ENCODE peak calls at places on chromosomes 1 and 21, in nine cellular contexts. D is ovary, C is sigmoid colon, W is SK-N-SH, Z is H1, M is tibial nerve, J is A549, Y is transverse colon, T is upper lobe of left lung. O is an unnamed sample.

GRCh38 chr1:166974647-166975345 is 544 bp downstream of the ILDR2 start:
- DNase-seq in W (no peak), C (no peak), J (no peak), D (no peak), Z (no peak), T (no peak), Y (no peak), M (no peak), O (no peak)

GRCh38 chr1:160911441-160911840 is 26.5 kb upstream of the ITLN1 start:
- DNase-seq in W (no peak), D (no peak), J (no peak), T (no peak), Y (no peak), M (no peak), C (no peak), Z (no peak), O (peak)

GRCh38 chr1:27598288-27598687 is 5.7 kb downstream of the AHDC1 start:
- DNase-seq in W (peak), D (peak), M (no peak), T (no peak), Y (no peak), Z (no peak), J (no peak), C (peak), O (no peak)

GRCh38 chr1:204731509-204731908 is 46.0 kb upstream of the LRRN2 start:
- DNase-seq in W (no peak), J (no peak), M (no peak), C (no peak), Y (no peak), Z (peak), D (no peak), T (peak), O (no peak)

GRCh38 chr1:227921461-227922185 is 26.1 kb downstream of the WNT9A start:
- DNase-seq in Z (no peak), M (no peak), W (no peak), J (no peak), C (no peak), T (peak), Y (no peak), D (no peak), O (no peak)

GRCh38 chr1:99587008-99587407 is 58.9 kb upstream of the PALMD start:
- DNase-seq in T (no peak), J (no peak), W (no peak), D (no peak), Z (no peak), Y (no peak), M (no peak), C (no peak), O (no peak)

GRCh38 chr1:53586765-53587164 is 127.6 kb downstream of the DMRTB1 start:
- DNase-seq in D (no peak), W (peak), J (no peak), M (no peak), T (no peak), C (peak), Y (no peak), Z (no peak), O (peak)

GRCh38 chr1:203546274-203546673 is 52.3 kb downstream of the OPTC start:
- DNase-seq in T (no peak), J (no peak), D (no peak), Y (no peak), Z (no peak), M (no peak), C (no peak), W (no peak), O (no peak)

GRCh38 chr1:24966724-24967346 is 36.8 kb upstream of the RUNX3 start:
- DNase-seq in Y (no peak), D (no peak), M (no peak), T (no peak), C (peak), J (peak), Z (no peak), W (no peak), O (no peak)

GRCh38 chr21:32278068-32278467 is 781 bp downstream of the MIS18A start:
- DNase-seq in C (no peak), W (peak), Z (no peak), J (no peak), M (no peak), T (no peak), Y (no peak), D (no peak), O (no peak)

GRCh38 chr21:34243562-34243961 is 120.2 kb upstream of the KCNE2 start:
- DNase-seq in W (peak), M (no peak), J (no peak), Z (peak), Y (peak), T (no peak), C (no peak), D (no peak), O (peak)

GRCh38 chr21:14916676-14917141 is 148.1 kb downstream of the NRIP1 start:
- DNase-seq in Y (peak), C (no peak), M (no peak), T (no peak), W (no peak), D (no peak), Z (no peak), J (no peak), O (no peak)

GRCh38 chr1:15056515-15057285 is 96.8 kb upstream of the TMEM51 start:
- DNase-seq in M (no peak), D (no peak), Y (no peak), C (no peak), T (no peak), J (no peak), W (peak), Z (no peak), O (no peak)

GRCh38 chr1:215551806-215552205 is 15.3 kb upstream of the KCTD3 start:
- DNase-seq in T (no peak), D (no peak), Z (no peak), Y (no peak), M (no peak), W (no peak), J (no peak), C (no peak), O (no peak)

GRCh38 chr1:161905269-161905884 is 118.3 kb downstream of the OLFML2B start:
- DNase-seq in Y (peak), C (no peak), T (no peak), D (no peak), Z (no peak), M (no peak), J (peak), W (peak), O (peak)

GRCh38 chr21:32055305-32055704 is 182.5 kb downstream of the HUNK start:
- DNase-seq in Y (no peak), M (no peak), D (no peak), Z (no peak), T (no peak), W (no peak), J (no peak), C (no peak), O (no peak)

GRCh38 chr1:64956733-64957441 is 9.5 kb downstream of the JAK1 start:
- DNase-seq in Z (no peak), M (no peak), W (no peak), Y (no peak), J (no peak), D (no peak), T (no peak), C (no peak), O (no peak)

GRCh38 chr1:46166521-46167462 is 8.1 kb upstream of the TSPAN1 start:
- DNase-seq in J (no peak), M (no peak), T (peak), D (peak), Y (no peak), W (peak), C (peak), Z (peak), O (peak)

GRCh38 chr21:38533887-38534286 is 35.6 kb upstream of the ERG start:
- DNase-seq in C (no peak), M (no peak), D (no peak), Y (no peak), J (no peak), W (no peak), Z (no peak), T (no peak), O (no peak)

GRCh38 chr1:152162826-152163463 is 3.9 kb upstream of the RPTN start:
- DNase-seq in W (no peak), Z (no peak), C (no peak), M (no peak), J (peak), Y (no peak), D (no peak), T (no peak), O (no peak)

GRCh38 chr21:14814282-14814681 is 250.5 kb downstream of the NRIP1 start:
- DNase-seq in C (no peak), M (no peak), Y (no peak), T (no peak), W (no peak), D (no peak), J (no peak), Z (no peak), O (no peak)

GRCh38 chr1:11069233-11069950 is 9.6 kb upstream of the SRM start:
- DNase-seq in T (no peak), C (peak), Y (no peak), D (peak), Z (no peak), J (no peak), M (no peak), W (no peak), O (no peak)

GRCh38 chr1:182671779-182672486 is 12.5 kb downstream of the RGS8 start:
- DNase-seq in W (peak), J (no peak), Y (no peak), Z (no peak), T (peak), C (no peak), D (no peak), M (no peak), O (no peak)

GRCh38 chr1:202126426-202126825 is 3.7 kb downstream of the GPR37L1 start:
- DNase-seq in Z (no peak), D (no peak), M (no peak), Y (no peak), J (no peak), T (no peak), C (no peak), W (no peak), O (no peak)

GRCh38 chr1:52348704-52349301 is 17.2 kb downstream of the CC2D1B start:
- DNase-seq in Z (peak), T (no peak), W (peak), C (no peak), M (no peak), Y (no peak), J (no peak), D (no peak), O (no peak)

GRCh38 chr1:30312226-30312625 is 411.2 kb downstream of the MATN1 start:
- DNase-seq in D (no peak), W (no peak), Y (no peak), T (no peak), C (peak), J (no peak), M (no peak), Z (peak), O (peak)

GRCh38 chr1:108704501-108704900 is 8.2 kb upstream of the FNDC7 start:
- DNase-seq in M (no peak), D (no peak), C (no peak), J (peak), Y (no peak), W (no peak), Z (no peak), T (no peak), O (no peak)

GRCh38 chr21:31447477-31447876 is 103.4 kb upstream of the TIAM1 start:
- DNase-seq in M (no peak), C (peak), Z (no peak), D (no peak), T (no peak), Y (no peak), J (no peak), W (no peak), O (no peak)

GRCh38 chr1:40844887-40845878 is 17.0 kb downstream of the CITED4 start:
- DNase-seq in W (no peak), C (no peak), T (no peak), Z (no peak), D (no peak), J (no peak), M (no peak), Y (no peak), O (no peak)

GRCh38 chr1:109924316-109924715 is 13.7 kb downstream of the CSF1 start:
- DNase-seq in Y (no peak), Z (no peak), C (no peak), W (no peak), J (no peak), M (no peak), T (no peak), D (no peak), O (no peak)

GRCh38 chr1:59238993-59239392 is 57.9 kb upstream of the FGGY start:
- DNase-seq in Y (no peak), Z (no peak), W (no peak), T (no peak), M (no peak), J (no peak), D (no peak), C (no peak), O (no peak)

GRCh38 chr1:6185151-6185550 is 5.0 kb upstream of the CHD5 start:
- DNase-seq in D (no peak), T (no peak), C (no peak), Z (no peak), W (no peak), J (no peak), M (no peak), Y (no peak), O (no peak)

GRCh38 chr1:8349961-8350360 is 32.0 kb downstream of the SLC45A1 start:
- DNase-seq in J (no peak), W (no peak), T (peak), D (peak), Y (no peak), M (peak), C (peak), Z (peak), O (no peak)

GRCh38 chr21:36541721-36542139 is 61.8 kb upstream of the CLDN14 start:
- DNase-seq in D (no peak), C (no peak), Z (no peak), J (no peak), Y (no peak), W (no peak), T (no peak), M (no peak), O (no peak)
- TF ChIP-seq CTCF in D (no peak), C (no peak), Z (no peak), J (no peak), Y (no peak), W (no peak), T (no peak), M (no peak), O (no peak)

GRCh38 chr21:46097826-46098286 is at the start of gene COL6A2:
- DNase-seq in C (peak), T (peak), D (peak), M (no peak), Y (peak), W (peak), Z (peak), J (peak), O (peak)

GRCh38 chr21:46098303-46099141 is 610 bp downstream of the COL6A2 start:
- DNase-seq in Y (peak), M (no peak), W (peak), Z (peak), C (peak), J (no peak), D (peak), T (peak), O (peak)

GRCh38 chr21:46099476-46099875 is 1.6 kb downstream of the COL6A2 start:
- DNase-seq in W (peak), D (peak), Z (peak), C (peak), T (peak), J (no peak), M (peak), Y (peak), O (peak)

GRCh38 chr21:46100020-46100419 is 2.1 kb downstream of the COL6A2 start:
- DNase-seq in Y (no peak), C (peak), T (no peak), D (peak), Z (no peak), W (no peak), M (peak), J (no peak), O (peak)

GRCh38 chr21:46100426-46100825 is 2.5 kb downstream of the COL6A2 start:
- DNase-seq in J (no peak), C (peak), Z (no peak), W (no peak), D (peak), Y (peak), M (no peak), T (no peak), O (peak)
- TF ChIP-seq EP300 in J (no peak), C (no peak), Z (no peak), W (no peak), D (no peak), Y (no peak), M (no peak), T (no peak), O (no peak)

GRCh38 chr1:3827813-3828307 is 29.2 kb downstream of the CEP104 start:
- DNase-seq in D (no peak), Z (peak), T (no peak), J (no peak), Y (no peak), W (peak), C (peak), M (no peak), O (no peak)
- TF ChIP-seq CTCF in D (no peak), Z (peak), T (no peak), J (no peak), Y (no peak), W (no peak), C (no peak), M (no peak), O (no peak)

GRCh38 chr1:89198500-89199072 is at the start of gene GBP4:
- DNase-seq in Z (no peak), Y (peak), W (no peak), D (peak), J (no peak), T (peak), C (peak), M (no peak), O (peak)
- TF ChIP-seq EP300 in Z (no peak), Y (no peak), W (no peak), D (no peak), J (no peak), T (no peak), C (no peak), M (peak), O (no peak)

DNA sequence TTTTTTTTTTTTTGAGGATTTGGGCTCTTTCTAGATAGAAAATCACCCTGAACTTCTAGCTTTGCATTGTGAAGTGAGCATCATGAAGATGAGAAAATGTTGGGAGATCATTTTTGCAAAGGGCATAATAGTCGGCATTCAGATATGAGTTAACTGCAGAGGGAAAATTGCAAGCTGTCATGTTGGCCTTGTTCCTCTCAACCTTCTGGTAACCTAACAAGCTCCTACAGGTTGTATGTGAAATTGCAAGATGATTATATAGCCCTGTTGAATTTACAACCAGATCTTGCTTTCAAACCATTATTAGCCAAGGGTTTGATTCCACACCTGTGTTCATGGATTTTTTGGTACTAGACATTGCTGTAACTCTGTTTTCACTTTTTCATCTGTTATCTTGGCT is 2.2 kb downstream of the ELOA start:
- DNase-seq in Y (no peak), J (peak), C (no peak), D (no peak), T (no peak), M (no peak), Z (no peak), W (peak), O (no peak)
- TF ChIP-seq CTCF in Y (peak), J (no peak), C (peak), D (no peak), T (peak), M (no peak), Z (peak), W (peak), O (no peak)

GRCh38 chr1:233240839-233241682 is 54.5 kb downstream of the PCNX2 start:
- DNase-seq in Z (no peak), T (no peak), J (peak), D (peak), W (peak), M (peak), C (no peak), Y (peak), O (peak)

GRCh38 chr1:233245191-233245765 is 50.2 kb downstream of the PCNX2 start:
- DNase-seq in M (no peak), W (no peak), C (no peak), T (no peak), J (no peak), Y (no peak), D (no peak), Z (no peak), O (no peak)

GRCh38 chr1:233241782-233242181 is 53.7 kb downstream of the PCNX2 start:
- DNase-seq in Z (no peak), W (no peak), M (no peak), C (no peak), T (no peak), Y (no peak), J (no peak), D (no peak), O (no peak)

GRCh38 chr1:233242827-233243483 is 52.6 kb downstream of the PCNX2 start:
- DNase-seq in C (no peak), M (no peak), T (no peak), Y (peak), J (no peak), W (no peak), Z (no peak), D (no peak), O (no peak)

DNA sequence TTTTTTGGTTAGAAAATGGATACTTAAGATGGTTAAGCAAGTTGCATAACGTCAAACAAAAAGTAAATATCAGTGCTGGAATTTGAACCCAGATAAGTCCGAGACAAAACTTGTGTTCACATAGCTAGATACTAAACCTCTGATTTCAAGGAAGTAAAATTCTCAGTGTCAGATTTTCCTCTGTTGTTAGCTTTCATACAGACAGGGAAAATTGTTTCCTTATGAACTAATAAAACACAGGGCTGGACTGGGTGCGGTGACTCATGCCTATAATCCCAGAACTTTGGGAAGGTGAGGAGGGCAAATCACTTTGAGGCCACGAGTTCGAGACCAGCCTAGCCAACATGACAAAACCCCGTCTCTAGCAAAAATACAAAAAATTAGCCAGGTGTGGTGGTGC is 51.3 kb downstream of the PCNX2 start:
- DNase-seq in J (peak), C (no peak), M (no peak), Y (peak), T (no peak), D (no peak), W (no peak), Z (no peak), O (peak)
- TF ChIP-seq EP300 in J (no peak), C (no peak), M (no peak), Y (no peak), T (no peak), D (no peak), W (no peak), Z (no peak), O (no peak)

GRCh38 chr21:17688912-17689874 is 76.5 kb upstream of the BTG3 start:
- DNase-seq in M (no peak), J (no peak), W (no peak), T (peak), C (no peak), D (peak), Z (peak), Y (peak), O (peak)
- TF ChIP-seq CTCF in M (no peak), J (peak), W (peak), T (no peak), C (no peak), D (no peak), Z (peak), Y (no peak), O (no peak)

GRCh38 chr1:43056981-43057391 is 98.3 kb upstream of the SLC2A1 start:
- DNase-seq in M (no peak), C (no peak), J (no peak), Z (no peak), Y (no peak), T (no peak), D (no peak), W (no peak), O (no peak)

GRCh38 chr1:43057567-43057966 is 98.9 kb upstream of the SLC2A1 start:
- DNase-seq in Y (no peak), W (no peak), C (no peak), Z (no peak), T (no peak), J (no peak), D (no peak), M (no peak), O (no peak)

GRCh38 chr1:43056460-43056859 is 97.8 kb upstream of the SLC2A1 start:
- DNase-seq in C (no peak), W (no peak), Y (no peak), T (no peak), D (no peak), Z (no peak), M (no peak), J (no peak), O (no peak)

GRCh38 chr1:43053040-43053439 is 94.4 kb upstream of the SLC2A1 start:
- DNase-seq in T (no peak), W (no peak), Y (no peak), Z (no peak), D (no peak), J (no peak), M (no peak), C (no peak), O (no peak)

DNA sequence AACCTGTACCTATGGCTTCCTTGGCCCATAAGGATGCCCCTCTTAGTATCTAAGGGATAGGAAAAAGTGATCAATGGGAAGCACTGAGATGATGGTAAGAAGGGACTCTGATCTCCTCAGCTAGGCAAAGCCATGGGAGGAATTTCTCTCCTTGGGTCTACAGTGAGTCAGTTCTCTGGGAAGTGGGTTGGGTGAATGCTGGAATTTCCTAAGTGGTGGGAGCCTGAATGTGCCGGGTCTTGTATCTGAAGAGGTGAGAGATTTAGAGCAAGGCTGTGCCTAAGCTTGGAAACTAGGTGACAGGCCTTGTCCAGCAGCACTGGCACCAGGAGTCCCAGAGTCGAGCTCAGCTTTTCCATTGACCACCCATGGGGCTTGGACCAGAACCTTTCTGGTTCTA is 96.3 kb upstream of the SLC2A1 start:
- DNase-seq in D (no peak), M (no peak), Z (no peak), C (no peak), W (no peak), J (no peak), T (no peak), Y (no peak), O (no peak)
- TF ChIP-seq EP300 in D (no peak), M (no peak), Z (no peak), C (no peak), W (no peak), J (no peak), T (no peak), Y (no peak), O (no peak)

O was measured in stomach.